ENCODE peak calls at places on chromosome 10, in four cellular contexts. A is occipital lobe, V is NCI-H1694 treated with DMSO at 0.1 percent for 48 hours, D is stomach. K is an unnamed sample.

GRCh38 chr10:104274762-104275721 is 6.1 kb downstream of the GSTO2 start:
- DNase-seq in A (peak), V (no peak), D (peak), K (peak)

GRCh38 chr10:125026036-125026931 is 84.4 kb downstream of the ZRANB1 start:
- DNase-seq in A (no peak), V (no peak), D (no peak), K (no peak)

GRCh38 chr10:73968101-73968515 is 29.8 kb upstream of the VCL start:
- DNase-seq in A (no peak), V (no peak), D (no peak), K (no peak)

GRCh38 chr10:95787447-95787846 is 31.5 kb downstream of the ENTPD1 start:
- DNase-seq in A (no peak), V (no peak), D (no peak), K (no peak)

GRCh38 chr10:95394161-95394880 is 103.5 kb upstream of the PDLIM1 start:
- DNase-seq in A (peak), V (peak), D (no peak), K (no peak)

GRCh38 chr10:132183046-132183445 is 3.7 kb upstream of the DPYSL4 start:
- DNase-seq in A (no peak), V (no peak), D (peak), K (no peak)

GRCh38 chr10:4073912-4074311 is 288.9 kb upstream of the KLF6 start:
- DNase-seq in A (no peak), V (no peak), D (no peak), K (no peak)

GRCh38 chr10:71133710-71134686 is 78.4 kb upstream of the UNC5B start:
- DNase-seq in A (no peak), V (no peak), D (no peak), K (no peak)

GRCh38 chr10:78263521-78263988 is 229.9 kb downstream of the RPS24 start:
- DNase-seq in A (peak), V (no peak), D (no peak), K (no peak)

GRCh38 chr10:44981172-44982113 is 2.8 kb upstream of the DEPP1 start:
- DNase-seq in A (no peak), V (no peak), D (no peak), K (peak)

GRCh38 chr10:79066460-79067240 is 2.1 kb upstream of the ZMIZ1 start:
- DNase-seq in A (no peak), V (peak), D (no peak), K (peak)

GRCh38 chr10:96470108-96470743 is 43.5 kb downstream of the TLL2 start:
- DNase-seq in A (no peak), V (peak), D (peak), K (no peak)

GRCh38 chr10:123154943-123155505 is 822 bp downstream of the BUB3 start:
- DNase-seq in A (no peak), V (no peak), D (no peak), K (no peak)

GRCh38 chr10:4170633-4171314 is 385.8 kb upstream of the KLF6 start:
- DNase-seq in A (no peak), V (no peak), D (no peak), K (no peak)

GRCh38 chr10:76117949-76118348 is 686.5 kb downstream of the LRMDA start:
- DNase-seq in A (no peak), V (no peak), D (no peak), K (no peak)

GRCh38 chr10:50968386-50969091 is 83.1 kb upstream of the A1CF start:
- DNase-seq in A (no peak), V (no peak), D (no peak), K (no peak)

GRCh38 chr10:9211228-9211627 is 1156.7 kb downstream of the GATA3 start:
- DNase-seq in A (no peak), V (no peak), D (no peak), K (no peak)

GRCh38 chr10:113053881-113054280 is 103.8 kb downstream of the TCF7L2 start:
- DNase-seq in A (no peak), V (no peak), D (no peak), K (no peak)

GRCh38 chr10:112562803-112563663 is 116.0 kb downstream of the VTI1A start:
- DNase-seq in A (no peak), V (no peak), D (no peak), K (no peak)

GRCh38 chr10:123808873-123809272 is 82.7 kb downstream of the CPXM2 start:
- DNase-seq in A (no peak), V (no peak), D (no peak), K (no peak)

GRCh38 chr10:88879754-88880286 is at the start of gene STAMBPL1:
- DNase-seq in A (peak), V (peak), D (peak), K (peak)

GRCh38 chr10:8061274-8062211 is 7.1 kb downstream of the GATA3 start:
- DNase-seq in A (no peak), V (no peak), D (no peak), K (no peak)

GRCh38 chr10:80157561-80157960 is 25.0 kb downstream of the PLAC9 start:
- DNase-seq in A (no peak), V (no peak), D (no peak), K (no peak)

GRCh38 chr10:58335306-58336005 is 650 bp downstream of the UBE2D1 start:
- DNase-seq in A (peak), V (no peak), D (peak), K (peak)

GRCh38 chr10:29895436-29895835 is 163.9 kb downstream of the JCAD start:
- DNase-seq in A (no peak), V (no peak), D (no peak), K (peak)

GRCh38 chr10:61774031-61774430 is 111.3 kb downstream of the CABCOCO1 start:
- DNase-seq in A (no peak), V (no peak), D (no peak), K (no peak)

GRCh38 chr10:16360425-16360824 is 76.4 kb upstream of the PTER start:
- DNase-seq in A (no peak), V (no peak), D (no peak), K (no peak)

GRCh38 chr10:11742009-11742778 is at the start of gene ECHDC3:
- DNase-seq in A (peak), V (no peak), D (peak), K (peak)